ENCODE peak calls at places on chromosomes 1 and 21, in nine cellular contexts. K, C, D, O, G, Q, I, V and S are unnamed samples.

GRCh38 chr1:9985001-9985400 is 12.0 kb upstream of the RBP7 start:
- DNase-seq in K (no peak), C (no peak), D (no peak), O (no peak), G (no peak), Q (no peak), I (no peak), V (no peak), S (no peak)

GRCh38 chr21:45983981-45984551 is 2.5 kb downstream of the COL6A1 start:
- DNase-seq in K (no peak), C (no peak), D (peak; percentile 49), O (no peak), G (no peak), Q (peak; percentile 88), I (no peak), V (peak; percentile 44), S (no peak)

GRCh38 chr1:92210701-92211100 is 7.0 kb upstream of the C1orf146 start:
- DNase-seq in K (no peak), C (no peak), D (no peak), O (peak; percentile 42), G (peak; percentile 58), Q (no peak), I (no peak), V (no peak), S (no peak)

GRCh38 chr1:95069711-95070093 is 3.0 kb downstream of the ALG14 start:
- DNase-seq in K (no peak), C (no peak), D (no peak), O (no peak), G (no peak), Q (no peak), I (no peak), V (no peak), S (no peak)

GRCh38 chr21:41564871-41565281 is 56.9 kb upstream of the TMPRSS2 start:
- DNase-seq in K (no peak), C (peak; percentile 67), D (no peak), O (peak; percentile 35), G (peak; percentile 63), Q (no peak), I (no peak), V (no peak), S (peak; percentile 34)

GRCh38 chr1:40047769-40048168 is 7.2 kb downstream of the CAP1 start:
- DNase-seq in K (no peak), C (no peak), D (no peak), O (no peak), G (no peak), Q (no peak), I (no peak), V (no peak), S (no peak)

GRCh38 chr1:169107673-169108160 is 1.2 kb downstream of the ATP1B1 start:
- DNase-seq in K (no peak), C (no peak), D (no peak), O (peak; percentile 60), G (peak; percentile 74), Q (no peak), I (no peak), V (no peak), S (no peak)

GRCh38 chr1:208154040-208154439 is 90.1 kb downstream of the PLXNA2 start:
- DNase-seq in K (no peak), C (no peak), D (no peak), O (no peak), G (no peak), Q (no peak), I (no peak), V (no peak), S (peak; percentile 51)

GRCh38 chr1:7558041-7558461 is 213.0 kb upstream of the VAMP3 start:
- DNase-seq in K (no peak), C (no peak), D (no peak), O (no peak), G (no peak), Q (no peak), I (no peak), V (no peak), S (no peak)

GRCh38 chr21:45550552-45551210 is 8.4 kb upstream of the SLC19A1 start:
- DNase-seq in K (no peak), C (no peak), D (no peak), O (no peak), G (no peak), Q (peak; percentile 70), I (no peak), V (no peak), S (peak; percentile 7)

GRCh38 chr1:237124856-237125462 is 83.0 kb downstream of the RYR2 start:
- DNase-seq in K (no peak), C (no peak), D (no peak), O (no peak), G (no peak), Q (no peak), I (no peak), V (no peak), S (peak; percentile 31)

DNA sequence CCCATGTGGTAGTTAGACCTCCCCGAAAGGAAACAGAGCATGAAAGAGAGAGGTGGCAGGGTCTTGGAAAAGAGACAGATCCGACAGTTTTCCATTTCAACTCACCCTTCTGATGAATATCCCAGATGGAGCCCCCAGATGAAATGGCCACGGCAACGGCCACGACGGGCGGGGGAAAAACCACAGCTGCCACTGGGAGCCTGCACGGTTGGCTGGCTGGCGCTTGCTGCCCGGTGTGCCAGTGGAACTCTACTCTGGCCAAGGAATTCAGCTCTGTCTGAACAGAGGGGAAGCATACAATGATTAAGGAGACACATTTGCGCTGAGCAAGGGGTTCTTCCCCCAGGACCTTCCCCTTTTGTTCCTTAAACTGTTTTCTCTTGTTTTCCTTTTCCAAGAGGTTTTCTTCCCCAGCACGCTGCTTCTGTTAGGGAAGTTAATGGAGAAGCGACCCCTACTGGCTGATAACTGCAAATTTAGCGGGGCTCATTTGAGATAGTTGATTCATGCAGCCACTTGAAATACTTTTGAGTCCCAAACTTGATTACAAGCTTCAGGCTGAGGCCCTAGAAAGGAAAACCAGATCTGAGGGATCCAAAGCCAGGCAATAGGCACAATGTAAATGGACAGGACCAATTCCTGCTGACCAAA is 1122.5 kb downstream of the NCAM2 start:
- DNase-seq in K (no peak), C (no peak), D (no peak), O (no peak), G (no peak), Q (no peak), I (no peak), V (no peak), S (no peak)
- TF ChIP-seq CTCF in K (no peak), C (peak; percentile 7), D (no peak), O (peak; percentile 56), G (peak; percentile 39), Q (no peak), I (peak; percentile 19), V (no peak), S (peak; percentile 7)

DNA sequence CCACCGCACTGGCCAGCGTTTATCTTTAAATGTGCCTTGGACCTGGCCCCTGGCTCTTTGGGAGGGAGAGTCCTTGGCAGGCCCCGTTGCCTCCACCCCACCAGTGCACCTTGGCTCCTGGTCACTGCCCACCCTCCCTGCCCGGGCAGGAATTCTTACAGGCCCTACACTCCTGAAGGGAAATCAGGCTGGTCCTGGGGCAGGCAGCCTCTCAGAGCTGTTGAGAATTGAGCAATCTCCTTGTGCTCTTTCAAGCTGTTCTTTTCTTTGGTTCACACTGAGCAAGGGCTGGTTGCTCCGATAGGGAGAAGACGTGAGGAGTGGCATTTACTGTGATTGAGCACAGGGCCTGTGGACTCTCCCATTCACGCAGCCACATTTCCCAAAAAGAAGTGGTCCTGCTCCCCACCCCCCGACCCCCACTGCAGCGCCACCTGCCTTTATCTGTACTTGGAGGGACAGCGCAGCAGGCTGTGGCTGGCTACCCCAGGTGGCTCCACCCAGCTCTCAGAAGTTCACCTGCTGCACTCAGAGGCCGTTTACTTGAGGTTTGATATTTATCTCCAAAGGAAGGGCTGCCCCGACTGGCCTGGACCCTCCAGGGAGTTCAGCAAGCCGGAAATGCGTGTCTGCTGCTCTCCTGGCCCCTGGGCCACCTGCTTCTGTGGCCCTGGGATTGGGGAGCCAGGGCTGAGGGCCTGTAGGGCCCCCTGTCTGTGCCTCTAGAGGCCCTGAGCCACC is 47.8 kb downstream of the SKI start:
- DNase-seq in K (no peak), C (no peak), D (no peak), O (no peak), G (peak; percentile 45), Q (no peak), I (no peak), V (no peak), S (no peak)
- TF ChIP-seq CTCF in K (no peak), C (no peak), D (no peak), O (peak; percentile 2), G (no peak), Q (no peak), I (no peak), V (no peak), S (no peak)

GRCh38 chr1:229848762-229849677 is 218.0 kb upstream of the GALNT2 start:
- DNase-seq in K (no peak), C (peak; percentile 3), D (no peak), O (peak; percentile 11), G (peak; percentile 7), Q (no peak), I (no peak), V (no peak), S (peak; percentile 23)
- TF ChIP-seq CTCF in K (peak; percentile 11), C (peak; percentile 50), D (no peak), O (peak; percentile 70), G (peak; percentile 35), Q (no peak), I (peak; percentile 52), V (peak; percentile 53), S (peak; percentile 46)

GRCh38 chr1:201809876-201810275 is 19.1 kb upstream of the IPO9 start:
- DNase-seq in K (no peak), C (no peak), D (no peak), O (no peak), G (no peak), Q (no peak), I (no peak), V (no peak), S (no peak)
- TF ChIP-seq CTCF in K (no peak), C (no peak), D (no peak), O (no peak), G (no peak), Q (no peak), I (no peak), V (no peak), S (no peak)

GRCh38 chr1:53525595-53525994 is 66.4 kb downstream of the DMRTB1 start:
- DNase-seq in K (no peak), C (no peak), D (no peak), O (peak; percentile 37), G (no peak), Q (no peak), I (no peak), V (no peak), S (no peak)
- TF ChIP-seq CTCF in K (no peak), C (no peak), D (no peak), O (peak; percentile 39), G (peak; percentile 3), Q (no peak), I (no peak), V (no peak), S (no peak)

GRCh38 chr1:76203132-76203531 is 128.6 kb downstream of the ST6GALNAC3 start:
- DNase-seq in K (no peak), C (no peak), D (no peak), O (no peak), G (no peak), Q (no peak), I (no peak), V (no peak), S (no peak)
- TF ChIP-seq CTCF in K (no peak), C (no peak), D (no peak), O (no peak), G (no peak), Q (no peak), I (no peak), V (no peak), S (no peak)